ENCODE peak calls at places on chromosomes 5 and 9, in nine cellular contexts. Q, C, G, R, N, K, D, W and F are unnamed samples.

GRCh38 chr9:92592946-92593860 is 57.4 kb upstream of the ECM2 start:
- DNase-seq in Q (no peak), C (peak), G (no peak), R (no peak), N (no peak), K (no peak), D (no peak), W (no peak), F (no peak)

GRCh38 chr9:34655394-34655793 is 3.4 kb downstream of the IL11RA start:
- DNase-seq in Q (no peak), C (no peak), G (no peak), R (no peak), N (no peak), K (no peak), D (no peak), W (no peak), F (no peak)

GRCh38 chr5:68261174-68262021 is 45.8 kb downstream of the PIK3R1 start:
- DNase-seq in Q (no peak), C (peak), G (no peak), R (no peak), N (no peak), K (no peak), D (no peak), W (no peak), F (no peak)

GRCh38 chr9:446074-446699 is 231.5 kb downstream of the DOCK8 start:
- DNase-seq in Q (no peak), C (no peak), G (no peak), R (no peak), N (no peak), K (no peak), D (no peak), W (no peak), F (no peak)

GRCh38 chr9:112050544-112051475 is 124.3 kb downstream of the SUSD1 start:
- DNase-seq in Q (no peak), C (peak), G (peak), R (no peak), N (peak), K (no peak), D (peak), W (no peak), F (no peak)

GRCh38 chr5:54090495-54091084 is 219.8 kb downstream of the ARL15 start:
- DNase-seq in Q (no peak), C (peak), G (peak), R (no peak), N (no peak), K (no peak), D (no peak), W (no peak), F (no peak)

GRCh38 chr9:71552480-71552879 is 215.8 kb downstream of the CEMIP2 start:
- DNase-seq in Q (no peak), C (no peak), G (no peak), R (no peak), N (no peak), K (no peak), D (no peak), W (no peak), F (no peak)

GRCh38 chr9:93093449-93094293 is 2.3 kb upstream of the CARD19 start:
- DNase-seq in Q (peak), C (no peak), G (no peak), R (no peak), N (peak), K (no peak), D (no peak), W (peak), F (no peak)

GRCh38 chr5:154786414-154786813 is 31.2 kb downstream of the LARP1 start:
- DNase-seq in Q (no peak), C (no peak), G (no peak), R (no peak), N (no peak), K (no peak), D (no peak), W (no peak), F (no peak)

GRCh38 chr5:39670391-39670790 is 245.6 kb upstream of the DAB2 start:
- DNase-seq in Q (no peak), C (no peak), G (no peak), R (no peak), N (no peak), K (no peak), D (no peak), W (no peak), F (no peak)

GRCh38 chr5:101346447-101346846 is 443.4 kb upstream of the ST8SIA4 start:
- DNase-seq in Q (no peak), C (no peak), G (no peak), R (no peak), N (no peak), K (no peak), D (no peak), W (no peak), F (no peak)

GRCh38 chr5:171271798-171272197 is 37.2 kb upstream of the TLX3 start:
- DNase-seq in Q (no peak), C (no peak), G (no peak), R (no peak), N (no peak), K (no peak), D (no peak), W (no peak), F (no peak)

GRCh38 chr5:159052282-159053011 is 47.3 kb downstream of the EBF1 start:
- DNase-seq in Q (no peak), C (peak), G (no peak), R (no peak), N (no peak), K (no peak), D (no peak), W (no peak), F (no peak)

GRCh38 chr5:175878544-175879438 is 7.4 kb downstream of the CPLX2 start:
- DNase-seq in Q (no peak), C (peak), G (no peak), R (no peak), N (no peak), K (no peak), D (peak), W (no peak), F (no peak)

DNA sequence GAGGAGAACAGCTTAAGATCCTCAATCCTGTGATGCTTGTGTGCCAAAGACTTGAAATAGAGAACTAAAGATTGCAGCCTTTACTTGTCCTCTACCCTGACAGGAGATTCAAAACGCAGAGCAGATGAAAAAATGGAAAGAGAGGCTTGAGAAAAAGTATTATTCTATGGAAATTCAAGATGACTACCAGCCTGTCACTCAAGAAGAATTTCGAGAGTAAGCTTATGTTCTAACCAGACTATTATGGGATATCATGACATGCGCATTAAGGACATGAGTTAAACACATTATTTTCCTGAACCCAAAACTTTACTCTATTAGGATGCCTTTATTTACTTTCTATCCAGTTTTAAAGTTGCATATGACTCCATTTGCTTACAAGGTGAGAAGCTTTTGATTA is 46.4 kb downstream of the PKD2L2 start:
- DNase-seq in Q (no peak), C (no peak), G (no peak), R (no peak), N (no peak), K (no peak), D (no peak), W (no peak), F (no peak)
- H3K27ac ChIP-seq in Q (no peak), C (no peak), G (no peak), R (peak), N (no peak), K (no peak), D (no peak), W (no peak), F (no peak)

GRCh38 chr5:168290902-168291280 is 554 bp upstream of the WWC1 start:
- DNase-seq in Q (no peak), C (no peak), G (no peak), R (no peak), N (no peak), K (no peak), D (no peak), W (no peak), F (no peak)
- H3K27ac ChIP-seq in Q (peak), C (no peak), G (peak), R (no peak), N (no peak), K (no peak), D (peak), W (no peak), F (peak)

DNA sequence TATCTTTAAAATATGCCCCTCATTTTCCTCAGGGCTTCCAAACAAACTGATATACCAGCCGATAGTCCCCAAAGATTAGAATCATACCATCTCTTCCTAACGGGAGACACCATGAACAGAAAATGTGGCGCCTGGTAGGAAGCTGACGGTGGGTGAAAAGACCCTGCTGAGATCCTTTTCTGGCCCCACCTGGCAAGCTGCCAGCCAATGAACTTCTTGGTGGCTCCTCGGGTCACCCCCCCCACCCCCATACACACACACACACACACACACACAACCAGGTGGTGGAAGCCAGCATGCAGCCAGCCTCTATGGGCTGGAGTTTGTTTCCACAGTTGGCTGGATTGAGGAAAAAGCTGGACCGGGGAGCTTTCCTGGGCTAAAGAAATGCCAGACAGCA is 4.8 kb upstream of the CCIN start:
- DNase-seq in Q (no peak), C (no peak), G (no peak), R (no peak), N (peak), K (no peak), D (no peak), W (peak), F (no peak)
- H3K27ac ChIP-seq in Q (peak), C (peak), G (no peak), R (peak), N (peak), K (no peak), D (peak), W (peak), F (no peak)

GRCh38 chr9:94901019-94901363 is 174.5 kb downstream of the AOPEP start:
- DNase-seq in Q (no peak), C (no peak), G (no peak), R (no peak), N (no peak), K (no peak), D (no peak), W (no peak), F (no peak)

GRCh38 chr9:94896512-94896911 is 170.0 kb downstream of the AOPEP start:
- DNase-seq in Q (no peak), C (no peak), G (no peak), R (no peak), N (no peak), K (no peak), D (no peak), W (no peak), F (no peak)

GRCh38 chr9:94900222-94901018 is 173.9 kb downstream of the AOPEP start:
- DNase-seq in Q (no peak), C (peak), G (peak), R (no peak), N (no peak), K (no peak), D (no peak), W (no peak), F (no peak)

GRCh38 chr9:94895668-94896067 is 169.2 kb downstream of the AOPEP start:
- DNase-seq in Q (no peak), C (no peak), G (no peak), R (no peak), N (no peak), K (no peak), D (no peak), W (no peak), F (no peak)

GRCh38 chr9:94899464-94900221 is 173.1 kb downstream of the AOPEP start:
- DNase-seq in Q (no peak), C (peak), G (no peak), R (no peak), N (no peak), K (no peak), D (no peak), W (no peak), F (no peak)
- H3K27ac ChIP-seq in Q (peak), C (peak), G (no peak), R (peak), N (no peak), K (no peak), D (peak), W (peak), F (no peak)

DNA sequence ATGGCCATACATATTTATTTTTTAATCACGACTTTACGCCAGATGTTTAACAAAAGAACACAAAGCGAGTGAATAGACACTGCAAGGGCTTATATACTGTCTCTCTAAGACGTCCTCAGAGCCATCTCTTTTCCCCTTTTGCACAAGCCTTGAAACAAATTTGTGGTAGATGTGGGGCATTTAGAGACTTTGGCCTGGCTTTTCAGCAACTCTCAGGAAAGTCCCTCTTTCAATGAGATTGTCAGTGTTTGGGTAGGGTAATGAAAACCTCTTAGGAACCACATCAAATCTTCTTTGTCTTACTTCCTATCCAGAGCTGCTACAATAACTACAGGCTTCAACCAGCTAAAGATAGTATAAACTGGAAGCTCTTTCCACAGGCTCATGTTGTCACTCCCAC is 380.0 kb downstream of the ANXA1 start:
- DNase-seq in Q (no peak), C (no peak), G (no peak), R (no peak), N (no peak), K (no peak), D (no peak), W (no peak), F (no peak)
- H3K27ac ChIP-seq in Q (no peak), C (no peak), G (no peak), R (no peak), N (no peak), K (no peak), D (no peak), W (no peak), F (no peak)

GRCh38 chr5:177604656-177605055 is 4.7 kb downstream of the B4GALT7 start:
- DNase-seq in Q (no peak), C (no peak), G (no peak), R (no peak), N (no peak), K (no peak), D (no peak), W (no peak), F (no peak)
- H3K27ac ChIP-seq in Q (no peak), C (no peak), G (no peak), R (no peak), N (no peak), K (no peak), D (no peak), W (no peak), F (no peak)